ENCODE peak calls at places on chromosomes 16 and 17, in five cellular contexts. One of them, this sample, is unnamed.

GRCh38 chr17:4548061-4548461 is 7.1 kb downstream of the MYBBP1A start:
- DNase-seq in endodermal cell: no peak
- DNase-seq in breast epithelium: no peak
- DNase-seq in AG04450: no peak
- DNase-seq in BE2C: no peak
- DNase-seq in this sample: peak

GRCh38 chr17:50356892-50357510 is 11.1 kb downstream of the XYLT2 start:
- DNase-seq in endodermal cell: peak
- DNase-seq in breast epithelium: no peak
- DNase-seq in AG04450: no peak
- DNase-seq in BE2C: no peak
- DNase-seq in this sample: no peak

GRCh38 chr17:49035470-49036269 is 38.5 kb downstream of the IGF2BP1 start:
- DNase-seq in endodermal cell: peak
- DNase-seq in breast epithelium: peak
- DNase-seq in AG04450: no peak
- DNase-seq in BE2C: peak
- DNase-seq in this sample: no peak

GRCh38 chr17:26818736-26819135 is 475.2 kb upstream of the WSB1 start:
- DNase-seq in endodermal cell: no peak
- DNase-seq in breast epithelium: no peak
- DNase-seq in AG04450: peak
- DNase-seq in BE2C: no peak
- DNase-seq in this sample: no peak

GRCh38 chr17:12522743-12523181 is 142.9 kb upstream of the MYOCD start:
- DNase-seq in endodermal cell: peak
- DNase-seq in breast epithelium: no peak
- DNase-seq in AG04450: no peak
- DNase-seq in BE2C: no peak
- DNase-seq in this sample: no peak

GRCh38 chr16:81688182-81688581 is 90.9 kb upstream of the PLCG2 start:
- DNase-seq in endodermal cell: no peak
- DNase-seq in breast epithelium: no peak
- DNase-seq in AG04450: no peak
- DNase-seq in BE2C: no peak
- DNase-seq in this sample: no peak

GRCh38 chr16:57627184-57627871 is 1.1 kb upstream of the ADGRG1 start:
- DNase-seq in endodermal cell: peak
- DNase-seq in breast epithelium: peak
- DNase-seq in AG04450: no peak
- DNase-seq in BE2C: no peak
- DNase-seq in this sample: no peak

GRCh38 chr16:75120253-75120652 is 3.7 kb upstream of the LDHD start:
- DNase-seq in endodermal cell: no peak
- DNase-seq in breast epithelium: no peak
- DNase-seq in AG04450: no peak
- DNase-seq in BE2C: no peak
- DNase-seq in this sample: no peak

GRCh38 chr17:63086483-63087185 is 120.6 kb downstream of the TANC2 start:
- DNase-seq in endodermal cell: no peak
- DNase-seq in breast epithelium: no peak
- DNase-seq in AG04450: no peak
- DNase-seq in BE2C: no peak
- DNase-seq in this sample: no peak

GRCh38 chr17:58352018-58352842 is at the start of gene SUPT4H1:
- DNase-seq in endodermal cell: peak
- DNase-seq in breast epithelium: peak
- DNase-seq in AG04450: peak
- DNase-seq in BE2C: peak
- DNase-seq in this sample: peak

GRCh38 chr16:75097941-75098897 is 18.4 kb downstream of the LDHD start:
- DNase-seq in endodermal cell: peak
- DNase-seq in breast epithelium: no peak
- DNase-seq in AG04450: no peak
- DNase-seq in BE2C: no peak
- DNase-seq in this sample: no peak

GRCh38 chr16:78606572-78606971 is 507.1 kb downstream of the WWOX start:
- DNase-seq in endodermal cell: no peak
- DNase-seq in breast epithelium: no peak
- DNase-seq in AG04450: no peak
- DNase-seq in BE2C: no peak
- DNase-seq in this sample: no peak

GRCh38 chr17:34892864-34893263 is 68.4 kb downstream of the CCT6B start:
- DNase-seq in endodermal cell: peak
- DNase-seq in breast epithelium: no peak
- DNase-seq in AG04450: no peak
- DNase-seq in BE2C: peak
- DNase-seq in this sample: no peak

GRCh38 chr17:66661411-66661843 is 173.5 kb upstream of the CACNG5 start:
- DNase-seq in endodermal cell: no peak
- DNase-seq in breast epithelium: peak
- DNase-seq in AG04450: no peak
- DNase-seq in BE2C: no peak
- DNase-seq in this sample: no peak

GRCh38 chr17:7215652-7216139 is 3.9 kb downstream of the DLG4 start:
- DNase-seq in endodermal cell: peak
- DNase-seq in breast epithelium: no peak
- DNase-seq in AG04450: no peak
- DNase-seq in BE2C: peak
- DNase-seq in this sample: no peak

GRCh38 chr17:35981246-35981645 is at the start of gene CCL16:
- DNase-seq in endodermal cell: no peak
- DNase-seq in breast epithelium: no peak
- DNase-seq in AG04450: no peak
- DNase-seq in BE2C: no peak
- DNase-seq in this sample: no peak

GRCh38 chr17:31425646-31426045 is 34.2 kb downstream of the RAB11FIP4 start:
- DNase-seq in endodermal cell: peak
- DNase-seq in breast epithelium: no peak
- DNase-seq in AG04450: no peak
- DNase-seq in BE2C: peak
- DNase-seq in this sample: no peak

GRCh38 chr17:6639651-6640535 is 618 bp downstream of the KIAA0753 start:
- DNase-seq in endodermal cell: peak
- DNase-seq in breast epithelium: no peak
- DNase-seq in AG04450: no peak
- DNase-seq in BE2C: peak
- DNase-seq in this sample: peak

GRCh38 chr16:89613101-89613953 is at the start of gene DPEP1:
- DNase-seq in endodermal cell: peak
- DNase-seq in breast epithelium: no peak
- DNase-seq in AG04450: no peak
- DNase-seq in BE2C: no peak
- DNase-seq in this sample: no peak

GRCh38 chr17:7932949-7933348 is 943 bp downstream of the CNTROB start:
- DNase-seq in endodermal cell: peak
- DNase-seq in breast epithelium: no peak
- DNase-seq in AG04450: no peak
- DNase-seq in BE2C: peak
- DNase-seq in this sample: no peak

GRCh38 chr17:78715000-78715771 is 66.9 kb downstream of the CYTH1 start:
- DNase-seq in endodermal cell: peak
- DNase-seq in breast epithelium: no peak
- DNase-seq in AG04450: no peak
- DNase-seq in BE2C: no peak
- DNase-seq in this sample: no peak

GRCh38 chr17:14737984-14738651 is 437.2 kb downstream of the HS3ST3B1 start:
- DNase-seq in endodermal cell: peak
- DNase-seq in breast epithelium: peak
- DNase-seq in AG04450: peak
- DNase-seq in BE2C: no peak
- DNase-seq in this sample: peak

GRCh38 chr17:30597776-30598288 is 120.6 kb downstream of the GOSR1 start:
- DNase-seq in endodermal cell: no peak
- DNase-seq in breast epithelium: no peak
- DNase-seq in AG04450: no peak
- DNase-seq in BE2C: no peak
- DNase-seq in this sample: no peak

GRCh38 chr16:16036359-16036792 is 87.0 kb downstream of the ABCC1 start:
- DNase-seq in endodermal cell: no peak
- DNase-seq in breast epithelium: no peak
- DNase-seq in AG04450: no peak
- DNase-seq in BE2C: no peak
- DNase-seq in this sample: no peak

DNA sequence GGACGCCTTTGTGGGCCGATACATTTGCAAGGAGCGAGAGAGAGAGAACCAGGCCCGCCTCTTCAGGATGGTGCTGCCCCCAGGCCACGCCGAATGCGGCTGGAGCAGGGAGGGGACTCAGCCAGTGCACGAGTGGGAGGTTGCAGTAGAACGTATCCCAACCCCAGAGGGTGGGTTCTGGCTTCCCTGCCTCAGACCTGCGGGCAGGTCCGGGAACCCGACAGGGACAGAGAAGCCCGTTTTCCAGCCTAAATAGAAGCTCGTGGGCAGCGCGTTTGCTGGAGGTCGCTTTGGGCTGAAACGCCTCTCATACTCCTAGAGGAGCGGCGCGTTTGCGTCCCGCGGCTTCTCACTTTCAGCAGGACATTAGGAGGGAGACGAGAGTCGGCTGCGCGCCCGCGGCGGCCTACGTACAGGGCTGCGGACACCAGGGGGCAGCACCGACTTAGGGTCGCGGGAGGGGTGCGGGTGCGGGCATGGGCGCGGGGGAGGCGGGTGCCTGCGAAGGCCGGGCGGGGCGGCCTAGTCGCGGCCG is 11.0 kb downstream of the TBX2 start:
- DNase-seq in endodermal cell: peak
- DNase-seq in breast epithelium: peak
- DNase-seq in AG04450: peak
- DNase-seq in BE2C: peak
- DNase-seq in this sample: peak
- TF ChIP-seq CTCF in endodermal cell: peak
- TF ChIP-seq CTCF in breast epithelium: no peak
- TF ChIP-seq CTCF in AG04450: peak
- TF ChIP-seq CTCF in BE2C: peak
- TF ChIP-seq CTCF in this sample: no peak

DNA sequence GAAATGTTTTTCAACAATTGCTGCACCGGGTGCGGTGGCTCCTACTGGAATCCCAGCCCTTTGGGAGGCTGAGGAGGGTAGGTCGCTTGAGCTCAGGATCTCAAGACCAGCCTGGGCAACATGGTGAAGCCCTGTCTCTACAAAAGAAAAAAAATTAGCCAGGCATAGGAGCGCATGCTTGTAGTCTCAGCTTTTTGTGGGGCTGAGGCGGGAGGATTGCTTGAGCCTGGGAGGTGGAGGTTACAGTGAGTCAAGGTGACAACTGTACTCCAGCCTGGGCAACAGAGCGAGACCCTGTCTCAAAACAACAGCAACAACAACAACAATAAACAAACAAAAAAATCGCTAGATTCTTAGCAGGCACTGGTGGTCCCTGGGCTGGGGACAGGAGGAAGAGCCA is 28.5 kb downstream of the IL21R start:
- DNase-seq in endodermal cell: no peak
- DNase-seq in breast epithelium: no peak
- DNase-seq in AG04450: no peak
- DNase-seq in BE2C: no peak
- DNase-seq in this sample: peak
- TF ChIP-seq CTCF in endodermal cell: no peak
- TF ChIP-seq CTCF in breast epithelium: no peak
- TF ChIP-seq CTCF in AG04450: no peak
- TF ChIP-seq CTCF in BE2C: no peak
- TF ChIP-seq CTCF in this sample: no peak

DNA sequence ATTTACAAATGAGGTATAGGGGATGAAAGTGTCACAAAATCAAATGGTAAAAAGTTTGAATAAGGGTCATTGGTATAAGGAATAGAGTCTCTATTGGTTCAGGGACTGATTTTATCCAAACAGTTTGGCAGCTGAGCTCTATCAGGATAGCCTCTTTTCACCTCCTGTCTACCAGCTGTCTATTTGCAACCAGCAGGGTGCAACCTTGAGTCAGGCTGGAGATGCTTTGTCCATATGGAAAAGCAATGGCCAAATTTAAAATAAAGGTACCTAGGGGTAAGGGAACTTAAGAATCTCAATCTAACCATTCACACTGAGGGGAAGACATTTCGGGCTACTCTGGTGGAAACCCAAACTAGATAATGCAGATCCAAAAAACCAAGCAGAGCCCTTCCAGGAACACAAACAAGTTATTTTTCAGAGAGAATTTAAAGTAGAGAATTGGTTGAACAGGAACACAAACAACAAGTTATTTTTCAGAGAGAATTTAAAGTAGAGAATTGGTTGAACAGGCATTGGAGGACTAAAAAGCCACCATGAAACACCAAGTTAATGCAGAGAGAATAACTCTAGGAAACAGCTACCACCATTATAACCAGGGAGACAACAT is 12.6 kb upstream of the CA10 start:
- DNase-seq in endodermal cell: peak
- DNase-seq in breast epithelium: no peak
- DNase-seq in AG04450: no peak
- DNase-seq in BE2C: peak
- DNase-seq in this sample: no peak
- TF ChIP-seq CTCF in endodermal cell: peak
- TF ChIP-seq CTCF in breast epithelium: no peak
- TF ChIP-seq CTCF in AG04450: no peak
- TF ChIP-seq CTCF in BE2C: peak
- TF ChIP-seq CTCF in this sample: no peak

DNA sequence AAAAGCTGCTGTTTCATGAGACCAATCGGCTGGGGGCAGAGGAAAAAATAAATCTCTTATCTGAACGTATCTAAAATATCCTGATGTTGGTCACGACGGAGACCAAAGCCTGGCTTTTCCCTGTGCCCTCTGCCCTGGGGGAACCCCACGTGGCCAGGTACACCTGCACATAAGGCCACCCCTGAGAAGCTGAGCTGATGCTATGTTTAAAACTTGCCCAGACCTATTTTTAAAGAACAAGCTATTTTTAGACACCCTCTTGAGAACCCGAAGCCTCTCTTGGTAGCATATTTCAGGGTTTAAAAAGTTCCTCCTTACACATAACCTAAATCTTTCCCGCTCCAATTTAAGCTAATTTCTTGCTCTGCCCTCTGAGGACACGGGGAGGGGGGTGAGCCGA is 210.4 kb downstream of the GSG1L start:
- DNase-seq in endodermal cell: no peak
- DNase-seq in breast epithelium: no peak
- DNase-seq in AG04450: no peak
- DNase-seq in BE2C: no peak
- DNase-seq in this sample: no peak
- TF ChIP-seq CTCF in endodermal cell: no peak
- TF ChIP-seq CTCF in breast epithelium: no peak
- TF ChIP-seq CTCF in AG04450: no peak
- TF ChIP-seq CTCF in BE2C: no peak
- TF ChIP-seq CTCF in this sample: no peak

This sample was measured in lower leg skin.